ENCODE peak calls at places on chromosomes 11 and 22, in nine cellular contexts. One of them, this sample, is unnamed.

GRCh38 chr22:20180245-20180630 is 29.4 kb upstream of the CCDC188 start:
- DNase-seq in endothelial cell of umbilical vein: no peak
- DNase-seq in iris pigment epithelial cell: no peak
- DNase-seq in mesothelial cell of epicardium: no peak
- DNase-seq in K562: no peak
- DNase-seq in NAMALWA: no peak
- DNase-seq in mucosa of descending colon: no peak
- DNase-seq in amygdala: no peak
- DNase-seq in activated CD8-positive, alpha-beta memory T cell treated with anti-CD3 and anti-CD28 coated beads for 1 hour: no peak
- DNase-seq in this sample: no peak

GRCh38 chr11:3747704-3748103 is 49.6 kb downstream of the NUP98 start:
- DNase-seq in iris pigment epithelial cell: peak
- DNase-seq in amygdala: no peak
- DNase-seq in endothelial cell of umbilical vein: no peak
- DNase-seq in K562: no peak
- DNase-seq in mucosa of descending colon: no peak
- DNase-seq in NAMALWA: no peak
- DNase-seq in activated CD8-positive, alpha-beta memory T cell treated with anti-CD3 and anti-CD28 coated beads for 1 hour: no peak
- DNase-seq in mesothelial cell of epicardium: no peak
- DNase-seq in this sample: peak

GRCh38 chr11:12818333-12819015 is 144.3 kb downstream of the TEAD1 start:
- DNase-seq in amygdala: no peak
- DNase-seq in K562: no peak
- DNase-seq in NAMALWA: no peak
- DNase-seq in iris pigment epithelial cell: peak
- DNase-seq in endothelial cell of umbilical vein: no peak
- DNase-seq in mucosa of descending colon: no peak
- DNase-seq in mesothelial cell of epicardium: no peak
- DNase-seq in activated CD8-positive, alpha-beta memory T cell treated with anti-CD3 and anti-CD28 coated beads for 1 hour: no peak
- DNase-seq in this sample: peak

GRCh38 chr11:4605057-4605456 is 3.0 kb downstream of the TRIM68 start:
- DNase-seq in mucosa of descending colon: no peak
- DNase-seq in endothelial cell of umbilical vein: no peak
- DNase-seq in activated CD8-positive, alpha-beta memory T cell treated with anti-CD3 and anti-CD28 coated beads for 1 hour: no peak
- DNase-seq in K562: no peak
- DNase-seq in amygdala: no peak
- DNase-seq in NAMALWA: no peak
- DNase-seq in mesothelial cell of epicardium: no peak
- DNase-seq in iris pigment epithelial cell: no peak
- DNase-seq in this sample: no peak

GRCh38 chr11:249062-249461 is 12.3 kb downstream of the PSMD13 start:
- DNase-seq in iris pigment epithelial cell: no peak
- DNase-seq in NAMALWA: no peak
- DNase-seq in mesothelial cell of epicardium: no peak
- DNase-seq in activated CD8-positive, alpha-beta memory T cell treated with anti-CD3 and anti-CD28 coated beads for 1 hour: no peak
- DNase-seq in K562: no peak
- DNase-seq in mucosa of descending colon: no peak
- DNase-seq in amygdala: no peak
- DNase-seq in endothelial cell of umbilical vein: no peak
- DNase-seq in this sample: no peak

GRCh38 chr11:117686711-117687110 is 110.3 kb downstream of the DSCAML1 start:
- DNase-seq in amygdala: no peak
- DNase-seq in iris pigment epithelial cell: no peak
- DNase-seq in endothelial cell of umbilical vein: no peak
- DNase-seq in mucosa of descending colon: no peak
- DNase-seq in NAMALWA: no peak
- DNase-seq in mesothelial cell of epicardium: no peak
- DNase-seq in activated CD8-positive, alpha-beta memory T cell treated with anti-CD3 and anti-CD28 coated beads for 1 hour: no peak
- DNase-seq in K562: no peak
- DNase-seq in this sample: no peak

GRCh38 chr11:11993814-11994213 is 14.6 kb downstream of the DKK3 start:
- DNase-seq in mesothelial cell of epicardium: no peak
- DNase-seq in mucosa of descending colon: no peak
- DNase-seq in NAMALWA: no peak
- DNase-seq in amygdala: no peak
- DNase-seq in activated CD8-positive, alpha-beta memory T cell treated with anti-CD3 and anti-CD28 coated beads for 1 hour: no peak
- DNase-seq in K562: no peak
- DNase-seq in iris pigment epithelial cell: peak
- DNase-seq in endothelial cell of umbilical vein: peak
- DNase-seq in this sample: peak

GRCh38 chr11:61265357-61265756 is 24.4 kb downstream of the PGA5 start:
- DNase-seq in activated CD8-positive, alpha-beta memory T cell treated with anti-CD3 and anti-CD28 coated beads for 1 hour: no peak
- DNase-seq in mucosa of descending colon: no peak
- DNase-seq in NAMALWA: no peak
- DNase-seq in K562: no peak
- DNase-seq in endothelial cell of umbilical vein: no peak
- DNase-seq in iris pigment epithelial cell: no peak
- DNase-seq in mesothelial cell of epicardium: no peak
- DNase-seq in amygdala: no peak
- DNase-seq in this sample: no peak